ENCODE peak calls at places on chromosome 14, in seven cellular contexts. Q, B, T, W, N, P and A are unnamed samples.
A peak's percentile ranks its signal among the peaks of the same experiment; 100 is the strongest.

GRCh38 chr14:95319312-95320075 is at the start of gene CLMN:
- DNase-seq in B (peak; percentile 52), N (peak; percentile 69), W (peak; percentile 28), P (no peak), T (peak; percentile 4), Q (peak; percentile 49), A (peak; percentile 59)

GRCh38 chr14:101808020-101808641 is 46.6 kb downstream of the PPP2R5C start:
- DNase-seq in B (peak; percentile 81), N (peak; percentile 86), W (no peak), Q (peak; percentile 44), T (no peak), P (peak; percentile 39), A (no peak)

GRCh38 chr14:105765893-105766614 is 239.7 kb downstream of the TMEM121 start:
- DNase-seq in T (no peak), P (no peak), N (no peak), Q (no peak), B (no peak), W (no peak), A (no peak)

GRCh38 chr14:67420102-67420739 is 8.3 kb upstream of the PLEK2 start:
- DNase-seq in P (no peak), T (no peak), N (peak; percentile 71), Q (no peak), B (peak; percentile 77), W (no peak), A (no peak)

GRCh38 chr14:96176811-96177211 is 27.8 kb upstream of the BDKRB2 start:
- DNase-seq in P (no peak), T (peak; percentile 91), W (no peak), Q (no peak), N (no peak), B (no peak), A (no peak)

GRCh38 chr14:92471919-92472318 is 41.7 kb upstream of the RIN3 start:
- DNase-seq in W (peak; percentile 81), P (peak; percentile 47), T (peak; percentile 93), Q (no peak), B (peak; percentile 75), N (peak; percentile 86), A (no peak)

GRCh38 chr14:92531151-92531873 is 17.7 kb downstream of the RIN3 start:
- DNase-seq in W (no peak), Q (no peak), B (no peak), T (no peak), N (no peak), P (no peak), A (peak; percentile 37)

GRCh38 chr14:94143711-94144110 is 14.3 kb upstream of the IFI27L2 start:
- DNase-seq in T (no peak), W (no peak), B (no peak), N (no peak), P (no peak), Q (no peak), A (no peak)

GRCh38 chr14:99529899-99530298 is 48.7 kb downstream of the CCNK start:
- DNase-seq in P (no peak), W (peak; percentile 17), B (no peak), T (peak; percentile 45), Q (no peak), N (no peak), A (no peak)

GRCh38 chr14:74955229-74955999 is at the start of gene PGF:
- DNase-seq in B (peak; percentile 84), Q (peak; percentile 54), W (peak; percentile 70), T (no peak), P (no peak), N (peak; percentile 70), A (peak; percentile 99)

GRCh38 chr14:50099335-50099734 is 17.0 kb downstream of the VCPKMT start:
- DNase-seq in N (no peak), Q (no peak), B (no peak), W (no peak), T (no peak), P (no peak), A (no peak)

GRCh38 chr14:98210045-98210678 is 1061.8 kb downstream of the BCL11B start:
- DNase-seq in W (no peak), B (no peak), T (no peak), N (peak; percentile 84), P (no peak), Q (no peak), A (no peak)

GRCh38 chr14:28766505-28767238 is at the start of gene FOXG1:
- DNase-seq in T (no peak), Q (peak; percentile 92), P (no peak), B (peak; percentile 87), W (no peak), N (peak; percentile 87), A (no peak)

GRCh38 chr14:100861188-100861936 is 35.4 kb downstream of the MEG3 start:
- DNase-seq in N (no peak), W (no peak), B (no peak), P (no peak), Q (no peak), T (no peak), A (no peak)

GRCh38 chr14:104845834-104846441 is 19.1 kb upstream of the CEP170B start:
- DNase-seq in P (no peak), T (no peak), W (no peak), N (no peak), Q (no peak), B (no peak), A (no peak)

GRCh38 chr14:60757617-60758016 is 23.1 kb downstream of the MNAT1 start:
- DNase-seq in N (no peak), B (no peak), Q (no peak), T (peak; percentile 74), P (no peak), W (peak; percentile 43), A (no peak)

GRCh38 chr14:35277179-35277578 is 15.0 kb upstream of the PSMA6 start:
- DNase-seq in N (peak; percentile 35), W (peak; percentile 2), P (no peak), B (peak; percentile 61), Q (no peak), T (no peak), A (peak; percentile 81)

GRCh38 chr14:102824832-102825231 is 47.6 kb downstream of the TRAF3 start:
- DNase-seq in T (peak; percentile 86), P (no peak), W (peak; percentile 56), Q (no peak), N (no peak), B (no peak), A (peak; percentile 51)

GRCh38 chr14:105025429-105025828 is 4.5 kb upstream of the CDCA4 start:
- DNase-seq in Q (no peak), B (no peak), N (no peak), T (no peak), W (no peak), P (no peak), A (no peak)

GRCh38 chr14:64844993-64845536 is 34.6 kb downstream of the SPTB start:
- DNase-seq in T (no peak), Q (no peak), N (no peak), P (no peak), B (no peak), W (no peak), A (no peak)

GRCh38 chr14:64844272-64844671 is 35.4 kb downstream of the SPTB start:
- DNase-seq in Q (no peak), N (no peak), P (no peak), T (no peak), W (no peak), B (no peak), A (no peak)

GRCh38 chr14:64841772-64842490 is 37.8 kb downstream of the SPTB start:
- DNase-seq in T (no peak), N (peak; percentile 67), W (no peak), P (no peak), B (no peak), Q (no peak), A (no peak)

GRCh38 chr14:64848239-64848638 is 31.5 kb downstream of the SPTB start:
- DNase-seq in N (no peak), Q (no peak), B (no peak), W (no peak), T (no peak), P (no peak), A (no peak)

GRCh38 chr14:64845878-64846277 is 33.8 kb downstream of the SPTB start:
- DNase-seq in N (peak; percentile 76), B (no peak), W (no peak), Q (no peak), P (no peak), T (peak; percentile 64), A (no peak)
- H3K23ac ChIP-seq in N (no peak overlapping the region), B (no peak overlapping the region), W (no peak overlapping the region), Q (no peak overlapping the region), P (no peak overlapping the region), T (no peak overlapping the region), A (no peak overlapping the region)

GRCh38 chr14:58167891-58168290 is 15.9 kb upstream of the ARMH4 start:
- DNase-seq in P (no peak), W (no peak), B (no peak), T (no peak), N (no peak), Q (no peak), A (no peak)

GRCh38 chr14:58166005-58166983 is 14.3 kb upstream of the ARMH4 start:
- DNase-seq in N (peak; percentile 87), Q (peak; percentile 79), W (peak; percentile 73), T (peak; percentile 78), B (peak; percentile 85), P (peak; percentile 71), A (peak; percentile 91)

GRCh38 chr14:58167057-58167456 is 15.0 kb upstream of the ARMH4 start:
- DNase-seq in N (no peak), W (no peak), T (no peak), P (no peak), Q (no peak), B (no peak), A (no peak)

GRCh38 chr14:58171090-58171489 is 19.1 kb upstream of the ARMH4 start:
- DNase-seq in B (peak; percentile 95), T (peak; percentile 82), N (peak; percentile 96), W (peak; percentile 81), P (peak; percentile 83), Q (peak; percentile 24), A (peak; percentile 88)
- H3K23ac ChIP-seq in B (no peak overlapping the region), T (no peak overlapping the region), N (no peak overlapping the region), W (no peak overlapping the region), P (no peak overlapping the region), Q (no peak overlapping the region), A (no peak overlapping the region)

GRCh38 chr14:53214384-53214783 is 61.3 kb upstream of the DDHD1 start:
- DNase-seq in B (no peak), P (no peak), Q (no peak), N (no peak), W (no peak), T (no peak), A (no peak)
- H3K23ac ChIP-seq in B (no peak overlapping the region), P (no peak overlapping the region), Q (no peak overlapping the region), N (no peak overlapping the region), W (no peak overlapping the region), T (no peak overlapping the region), A (no peak overlapping the region)

GRCh38 chr14:63435838-63436237 is 107.3 kb downstream of the PPP2R5E start:
- DNase-seq in B (no peak), N (no peak), P (no peak), Q (no peak), T (peak; percentile 92), W (peak; percentile 85), A (no peak)

GRCh38 chr14:63435204-63435603 is 108.0 kb downstream of the PPP2R5E start:
- DNase-seq in T (no peak), N (no peak), P (no peak), W (peak; percentile 6), B (no peak), Q (no peak), A (no peak)

GRCh38 chr14:63432888-63433552 is 110.2 kb downstream of the PPP2R5E start:
- DNase-seq in N (no peak), W (no peak), B (no peak), T (no peak), Q (no peak), P (no peak), A (no peak)

GRCh38 chr14:63432228-63432627 is 110.9 kb downstream of the PPP2R5E start:
- DNase-seq in Q (no peak), P (no peak), B (no peak), N (no peak), T (no peak), W (no peak), A (no peak)

GRCh38 chr14:63431466-63431865 is 111.7 kb downstream of the PPP2R5E start:
- DNase-seq in Q (no peak), W (peak; percentile 16), B (no peak), P (no peak), T (no peak), N (no peak), A (peak; percentile 51)
- H3K23ac ChIP-seq in Q (no peak overlapping the region), W (no peak overlapping the region), B (no peak overlapping the region), P (no peak overlapping the region), T (no peak overlapping the region), N (no peak overlapping the region), A (no peak overlapping the region)